ENCODE peak calls at places on chromosome 18, in four cellular contexts. M is K562, R is GM12878, Z is HL-60. F is an unnamed sample.

GRCh38 chr18:49019446-49020045 is 68.8 kb upstream of the SMAD7 start:
- DNase-seq in M (no peak), R (peak), Z (no peak), F (no peak)

GRCh38 chr18:14916851-14917250 is 168.9 kb downstream of the ANKRD30B start:
- DNase-seq in M (no peak), R (no peak), Z (no peak), F (no peak)

GRCh38 chr18:8813621-8814020 is 108.3 kb downstream of the MTCL1 start:
- DNase-seq in M (no peak), R (no peak), Z (no peak), F (no peak)

GRCh38 chr18:65477450-65477849 is 273.4 kb upstream of the CDH7 start:
- DNase-seq in M (no peak), R (no peak), Z (no peak), F (no peak)

GRCh38 chr18:74929110-74929509 is 279.8 kb downstream of the PTGR3 start:
- DNase-seq in M (no peak), R (no peak), Z (no peak), F (no peak)

GRCh38 chr18:74598350-74599001 is 806 bp downstream of the ZNF407 start:
- DNase-seq in M (peak), R (no peak), Z (peak), F (peak)

GRCh38 chr18:66523219-66523991 is 80.5 kb downstream of the CDH19 start:
- DNase-seq in M (no peak), R (no peak), Z (no peak), F (no peak)

GRCh38 chr18:65753520-65753919 is 2.7 kb downstream of the CDH7 start:
- DNase-seq in M (peak), R (no peak), Z (peak), F (peak)

GRCh38 chr18:62571037-62571436 is 48.2 kb downstream of the ZCCHC2 start:
- DNase-seq in M (no peak), R (no peak), Z (no peak), F (no peak)

GRCh38 chr18:12308386-12309100 is 502 bp downstream of the TUBB6 start:
- DNase-seq in M (peak), R (no peak), Z (peak), F (peak)

GRCh38 chr18:22250591-22250996 is 81.2 kb downstream of the GATA6 start:
- DNase-seq in M (no peak), R (no peak), Z (no peak), F (no peak)

GRCh38 chr18:65788373-65788772 is 37.6 kb downstream of the CDH7 start:
- DNase-seq in M (no peak), R (no peak), Z (no peak), F (no peak)

GRCh38 chr18:11759456-11759855 is 70.4 kb downstream of the GNAL start:
- DNase-seq in M (no peak), R (no peak), Z (no peak), F (no peak)

GRCh38 chr18:76805221-76805620 is 17.1 kb upstream of the ZNF236 start:
- DNase-seq in M (no peak), R (no peak), Z (peak), F (no peak)

GRCh38 chr18:80033181-80034067 is 810 bp upstream of the RBFA start:
- DNase-seq in M (peak), R (no peak), Z (peak), F (no peak)

GRCh38 chr18:44729631-44730101 is 49.0 kb downstream of the SETBP1 start:
- DNase-seq in M (peak), R (no peak), Z (no peak), F (no peak)

GRCh38 chr18:28189400-28190239 is 12.7 kb upstream of the CDH2 start:
- DNase-seq in M (peak), R (peak), Z (peak), F (no peak)

GRCh38 chr18:63956755-63957154 is 7.7 kb downstream of the HMSD start:
- DNase-seq in M (no peak), R (no peak), Z (no peak), F (no peak)

GRCh38 chr18:48543228-48543627 is 4.4 kb downstream of the CTIF start:
- DNase-seq in M (peak), R (no peak), Z (no peak), F (no peak)

GRCh38 chr18:37484893-37485834 is 80.4 kb downstream of the CELF4 start:
- DNase-seq in M (peak), R (no peak), Z (no peak), F (peak)

GRCh38 chr18:2932247-2933181 is 80.4 kb downstream of the LPIN2 start:
- DNase-seq in M (peak), R (peak), Z (no peak), F (no peak)

GRCh38 chr18:43661570-43661969 is 384.3 kb upstream of the SYT4 start:
- DNase-seq in M (no peak), R (peak), Z (no peak), F (no peak)

GRCh38 chr18:39776766-39777165 is 2178.3 kb upstream of the PIK3C3 start:
- DNase-seq in M (no peak), R (no peak), Z (no peak), F (no peak)

GRCh38 chr18:3054785-3055184 is 41.8 kb upstream of the LPIN2 start:
- DNase-seq in M (no peak), R (no peak), Z (no peak), F (no peak)

GRCh38 chr18:27185025-27185763 is at the start of gene CHST9:
- DNase-seq in M (no peak), R (no peak), Z (no peak), F (no peak)

GRCh38 chr18:27181726-27182125 is 3.4 kb downstream of the CHST9 start:
- DNase-seq in M (no peak), R (no peak), Z (no peak), F (no peak)

GRCh38 chr18:27185897-27186296 is 789 bp upstream of the CHST9 start:
- DNase-seq in M (no peak), R (no peak), Z (no peak), F (no peak)

GRCh38 chr18:27188309-27188708 is 3.2 kb upstream of the CHST9 start:
- DNase-seq in M (no peak), R (no peak), Z (no peak), F (no peak)

GRCh38 chr18:27184115-27185024 is 738 bp downstream of the CHST9 start:
- DNase-seq in M (no peak), R (no peak), Z (no peak), F (no peak)
- TF ChIP-seq SPI1 in M (no peak), R (no peak), Z (no peak), F (no peak)

GRCh38 chr18:4433762-4434161 is 21.3 kb downstream of the DLGAP1 start:
- DNase-seq in M (no peak), R (no peak), Z (no peak), F (no peak)
- TF ChIP-seq SPI1 in M (no peak), R (no peak), Z (no peak), F (no peak)

GRCh38 chr18:46555724-46556123 is 101.3 kb downstream of the LOXHD1 start:
- DNase-seq in M (peak), R (no peak), Z (no peak), F (peak)
- TF ChIP-seq SPI1 in M (no peak), R (no peak), Z (no peak), F (no peak)

GRCh38 chr18:69874058-69874457 is 73.6 kb downstream of the CD226 start:
- DNase-seq in M (no peak), R (no peak), Z (no peak), F (no peak)
- TF ChIP-seq SPI1 in M (no peak), R (no peak), Z (no peak), F (no peak)

DNA sequence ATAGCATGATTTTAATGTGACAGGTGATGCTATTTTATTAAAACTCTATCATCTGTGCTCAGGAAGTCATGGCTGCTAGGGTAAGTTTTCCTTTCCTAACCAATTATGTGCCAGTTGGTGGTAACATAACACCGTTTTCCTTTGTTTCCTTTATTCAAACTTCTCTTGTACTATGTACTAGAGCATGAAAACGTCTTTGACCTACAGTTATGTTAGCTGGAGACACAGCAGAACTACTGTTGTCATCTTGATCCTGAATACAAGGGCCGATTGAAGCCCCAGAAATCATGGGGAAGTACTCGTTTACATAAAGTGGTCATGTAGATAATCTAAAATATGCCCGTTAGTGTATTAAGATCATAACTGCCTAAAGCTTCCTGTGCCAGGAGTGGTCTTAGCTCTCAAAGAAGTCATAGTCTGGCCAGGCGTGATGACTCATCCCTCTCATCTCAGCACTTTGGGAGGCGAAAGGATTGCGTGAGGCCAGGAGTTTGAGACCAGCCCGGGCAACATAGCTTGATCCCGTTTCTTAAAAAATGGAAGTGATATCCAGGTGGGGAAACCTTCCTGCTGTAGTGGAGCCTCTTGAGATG is 20.5 kb downstream of the NEDD4L start:
- DNase-seq in M (no peak), R (no peak), Z (no peak), F (no peak)
- TF ChIP-seq SPI1 in M (no peak), R (no peak), Z (no peak), F (no peak)

DNA sequence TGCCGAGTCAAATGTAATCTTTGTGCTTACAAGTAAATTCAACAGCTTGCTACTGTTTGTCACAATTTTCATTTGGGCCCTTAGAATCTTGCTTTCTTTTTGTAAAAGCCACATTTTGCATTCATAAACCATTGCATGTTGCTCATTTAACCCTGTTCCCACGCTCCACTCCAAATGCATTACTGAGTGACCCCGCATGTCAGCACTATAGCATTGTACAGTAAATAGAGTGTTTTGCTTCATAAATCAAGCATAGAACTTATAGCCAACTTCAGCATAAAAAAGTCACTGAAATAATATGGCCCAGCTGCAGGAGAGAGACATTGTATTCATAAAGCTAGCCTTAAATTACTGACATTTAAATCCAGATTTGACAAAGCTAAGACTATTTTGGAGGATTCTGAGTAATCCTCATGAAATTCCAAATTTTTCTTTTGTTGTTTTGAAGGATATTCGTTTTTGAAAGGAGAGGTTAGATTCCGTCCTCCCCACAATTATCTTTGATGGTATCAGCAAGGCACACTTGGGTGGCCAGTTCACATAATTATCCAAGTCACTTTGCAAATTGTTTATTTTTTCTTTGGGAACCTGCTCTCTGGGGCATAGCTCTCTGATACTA is 320.9 kb upstream of the TCF4 start:
- DNase-seq in M (no peak), R (no peak), Z (no peak), F (no peak)
- TF ChIP-seq SPI1 in M (no peak), R (no peak), Z (no peak), F (no peak)

GRCh38 chr18:78754311-78755043 is 225.1 kb upstream of the SALL3 start:
- DNase-seq in M (no peak), R (no peak), Z (no peak), F (no peak)
- TF ChIP-seq SPI1 in M (no peak), R (no peak), Z (no peak), F (no peak)

GRCh38 chr18:21071071-21071470 is 40.5 kb downstream of the ROCK1 start:
- DNase-seq in M (no peak), R (no peak), Z (no peak), F (no peak)

GRCh38 chr18:21073180-21073579 is 38.4 kb downstream of the ROCK1 start:
- DNase-seq in M (no peak), R (no peak), Z (no peak), F (no peak)

GRCh38 chr18:21074336-21075323 is 37.0 kb downstream of the ROCK1 start:
- DNase-seq in M (no peak), R (no peak), Z (no peak), F (no peak)

GRCh38 chr18:21064347-21064746 is 47.3 kb downstream of the ROCK1 start:
- DNase-seq in M (no peak), R (no peak), Z (no peak), F (no peak)

DNA sequence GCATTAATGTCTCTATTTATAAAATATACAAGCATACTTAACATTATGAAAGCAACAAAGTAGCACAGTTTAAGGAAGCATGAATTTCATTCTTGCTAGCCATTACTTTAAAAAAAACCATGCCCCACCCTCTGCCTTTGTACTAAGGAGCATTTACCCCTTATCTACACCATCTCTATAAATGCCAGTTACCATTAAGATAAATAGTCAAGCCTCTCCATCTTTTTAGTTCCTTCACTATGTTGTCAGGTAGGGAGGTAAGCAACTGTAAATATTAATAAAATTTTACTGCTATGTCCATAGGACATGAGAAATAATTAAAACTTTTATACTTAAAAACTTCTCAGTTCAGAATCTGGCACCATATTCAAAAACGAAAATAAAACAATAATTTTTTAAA is 42.1 kb downstream of the ROCK1 start:
- DNase-seq in M (no peak), R (no peak), Z (no peak), F (no peak)
- TF ChIP-seq SPI1 in M (no peak), R (no peak), Z (no peak), F (no peak)